ENCODE peak calls at places on chromosomes 11 and 22, in seven cellular contexts. One of them, this sample, is unnamed.

GRCh38 chr22:35376728-35377472 is 4.0 kb upstream of the HMOX1 start:
- DNase-seq in heart left ventricle: peak
- DNase-seq in right lobe of liver: peak
- DNase-seq in prostate gland: peak
- DNase-seq in uterus: peak
- DNase-seq in ovary: peak
- DNase-seq in H1: peak
- DNase-seq in this sample: peak

GRCh38 chr22:44882226-44882905 is 127.4 kb downstream of the PHF21B start:
- DNase-seq in right lobe of liver: peak
- DNase-seq in ovary: no peak
- DNase-seq in H1: no peak
- DNase-seq in prostate gland: no peak
- DNase-seq in heart left ventricle: no peak
- DNase-seq in uterus: no peak
- DNase-seq in this sample: no peak

GRCh38 chr11:120088056-120088455 is 49.9 kb downstream of the TRIM29 start:
- DNase-seq in heart left ventricle: no peak
- DNase-seq in right lobe of liver: no peak
- DNase-seq in prostate gland: no peak
- DNase-seq in ovary: no peak
- DNase-seq in uterus: no peak
- DNase-seq in H1: no peak
- DNase-seq in this sample: no peak

GRCh38 chr11:96322775-96323642 is 20.0 kb downstream of the MAML2 start:
- DNase-seq in H1: no peak
- DNase-seq in prostate gland: no peak
- DNase-seq in heart left ventricle: no peak
- DNase-seq in uterus: no peak
- DNase-seq in right lobe of liver: no peak
- DNase-seq in ovary: no peak
- DNase-seq in this sample: no peak

GRCh38 chr11:119872911-119873310 is 143.9 kb upstream of the NECTIN1 start:
- DNase-seq in prostate gland: no peak
- DNase-seq in right lobe of liver: no peak
- DNase-seq in H1: no peak
- DNase-seq in ovary: no peak
- DNase-seq in uterus: no peak
- DNase-seq in heart left ventricle: no peak
- DNase-seq in this sample: no peak

GRCh38 chr11:104043137-104043536 is 6.7 kb downstream of the DDI1 start:
- DNase-seq in prostate gland: no peak
- DNase-seq in H1: no peak
- DNase-seq in right lobe of liver: no peak
- DNase-seq in uterus: no peak
- DNase-seq in heart left ventricle: no peak
- DNase-seq in ovary: no peak
- DNase-seq in this sample: no peak

GRCh38 chr22:34688825-34689224 is 377.1 kb upstream of the ISX start:
- DNase-seq in uterus: no peak
- DNase-seq in prostate gland: no peak
- DNase-seq in right lobe of liver: no peak
- DNase-seq in heart left ventricle: no peak
- DNase-seq in H1: no peak
- DNase-seq in ovary: no peak
- DNase-seq in this sample: no peak

GRCh38 chr22:29830585-29830984 is 7.5 kb downstream of the ASCC2 start:
- DNase-seq in right lobe of liver: peak
- DNase-seq in ovary: no peak
- DNase-seq in uterus: no peak
- DNase-seq in prostate gland: no peak
- DNase-seq in heart left ventricle: peak
- DNase-seq in H1: no peak
- DNase-seq in this sample: no peak

GRCh38 chr22:20211997-20212753 is 55.9 kb downstream of the RTN4R start:
- DNase-seq in prostate gland: no peak
- DNase-seq in ovary: peak
- DNase-seq in uterus: no peak
- DNase-seq in right lobe of liver: peak
- DNase-seq in H1: no peak
- DNase-seq in heart left ventricle: peak
- DNase-seq in this sample: no peak

GRCh38 chr11:10550988-10551657 is 10.1 kb upstream of the RNF141 start:
- DNase-seq in uterus: no peak
- DNase-seq in H1: no peak
- DNase-seq in ovary: no peak
- DNase-seq in heart left ventricle: no peak
- DNase-seq in prostate gland: no peak
- DNase-seq in right lobe of liver: no peak
- DNase-seq in this sample: no peak

GRCh38 chr11:69456712-69457111 is 24.8 kb upstream of the LINC01488 start:
- DNase-seq in prostate gland: no peak
- DNase-seq in ovary: no peak
- DNase-seq in uterus: no peak
- DNase-seq in H1: no peak
- DNase-seq in heart left ventricle: no peak
- DNase-seq in right lobe of liver: peak
- DNase-seq in this sample: no peak

DNA sequence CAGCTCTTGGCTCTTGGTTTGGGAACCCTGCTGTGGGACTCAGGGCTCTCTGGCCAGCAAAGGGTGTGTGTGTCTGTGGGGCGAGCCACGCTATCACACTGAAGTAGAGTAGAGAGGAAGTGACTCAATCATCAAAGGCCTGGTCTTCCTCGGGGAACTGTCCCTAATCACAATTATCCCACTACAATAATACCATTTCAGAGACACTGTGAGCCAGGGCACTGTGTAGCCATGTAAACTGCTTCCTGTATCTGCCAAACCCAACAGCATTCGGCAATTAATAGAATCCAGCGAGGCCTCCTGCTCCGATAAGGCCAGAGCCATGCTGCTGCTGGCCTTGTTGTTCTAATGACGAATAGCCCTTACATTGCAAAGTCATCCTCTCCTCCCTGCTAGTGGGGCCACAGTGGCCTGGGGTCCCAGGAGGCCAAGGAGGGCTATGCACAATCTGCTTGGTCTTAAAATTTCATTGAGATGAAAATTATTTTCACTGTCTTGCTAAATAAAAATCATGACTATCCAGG is 49.8 kb upstream of the LMO2 start:
- DNase-seq in uterus: peak
- DNase-seq in prostate gland: no peak
- DNase-seq in H1: no peak
- DNase-seq in right lobe of liver: no peak
- DNase-seq in heart left ventricle: peak
- DNase-seq in ovary: no peak
- DNase-seq in this sample: peak
- TF ChIP-seq POLR2A in uterus: no peak
- TF ChIP-seq POLR2A in prostate gland: no peak
- TF ChIP-seq POLR2A in H1: no peak
- TF ChIP-seq POLR2A in right lobe of liver: no peak
- TF ChIP-seq POLR2A in heart left ventricle: no peak
- TF ChIP-seq POLR2A in ovary: no peak
- TF ChIP-seq POLR2A in this sample: peak

GRCh38 chr11:68314203-68314885 is 2.0 kb downstream of the LRP5 start:
- DNase-seq in right lobe of liver: no peak
- DNase-seq in ovary: peak
- DNase-seq in heart left ventricle: no peak
- DNase-seq in uterus: no peak
- DNase-seq in prostate gland: no peak
- DNase-seq in H1: no peak
- DNase-seq in this sample: no peak

GRCh38 chr11:68315581-68315920 is 3.2 kb downstream of the LRP5 start:
- DNase-seq in ovary: no peak
- DNase-seq in prostate gland: no peak
- DNase-seq in heart left ventricle: no peak
- DNase-seq in right lobe of liver: no peak
- DNase-seq in uterus: no peak
- DNase-seq in H1: no peak
- DNase-seq in this sample: no peak

GRCh38 chr11:68312780-68313573 is 586 bp downstream of the LRP5 start:
- DNase-seq in uterus: no peak
- DNase-seq in heart left ventricle: no peak
- DNase-seq in prostate gland: no peak
- DNase-seq in right lobe of liver: no peak
- DNase-seq in H1: no peak
- DNase-seq in ovary: peak
- DNase-seq in this sample: no peak

GRCh38 chr11:68313574-68314202 is 1.3 kb downstream of the LRP5 start:
- DNase-seq in ovary: peak
- DNase-seq in right lobe of liver: no peak
- DNase-seq in H1: no peak
- DNase-seq in heart left ventricle: no peak
- DNase-seq in prostate gland: no peak
- DNase-seq in uterus: no peak
- DNase-seq in this sample: no peak

DNA sequence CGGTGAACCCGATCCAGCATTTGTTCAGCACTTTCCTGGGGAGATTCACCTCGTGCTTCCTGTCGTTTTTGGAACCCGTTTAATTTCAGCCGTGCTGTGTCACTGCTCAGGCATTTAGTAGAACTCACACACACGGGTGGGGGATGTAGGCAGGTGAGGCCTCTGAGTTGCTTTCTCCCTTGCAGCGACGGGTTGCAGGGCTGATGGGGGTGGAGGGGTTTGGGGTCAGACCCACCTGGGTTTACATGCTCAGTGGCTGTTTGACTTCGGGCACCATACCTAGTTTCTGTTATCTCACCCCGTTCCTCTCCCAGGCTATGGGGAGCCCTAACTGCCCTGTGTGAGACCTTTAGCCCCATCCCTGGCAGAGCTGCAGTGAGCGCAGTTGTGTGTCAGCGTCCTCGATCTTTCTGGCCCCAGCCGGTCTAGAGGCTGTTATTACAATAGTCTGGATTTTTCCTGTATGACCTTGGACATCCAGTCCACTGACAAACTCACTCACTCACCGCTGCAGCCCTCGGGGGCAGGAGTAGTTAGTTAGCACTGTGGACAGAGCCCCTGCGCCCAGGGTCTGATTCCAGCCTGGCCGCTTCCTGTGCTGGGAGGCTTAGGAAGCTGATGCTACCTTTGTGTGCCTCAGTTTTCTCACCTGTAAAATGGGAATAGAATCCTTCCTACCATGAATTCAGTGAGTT is 2.6 kb downstream of the LRP5 start:
- DNase-seq in ovary: peak
- DNase-seq in prostate gland: no peak
- DNase-seq in heart left ventricle: no peak
- DNase-seq in right lobe of liver: peak
- DNase-seq in uterus: peak
- DNase-seq in H1: no peak
- DNase-seq in this sample: peak
- TF ChIP-seq POLR2A in ovary: no peak
- TF ChIP-seq POLR2A in prostate gland: no peak
- TF ChIP-seq POLR2A in heart left ventricle: no peak
- TF ChIP-seq POLR2A in right lobe of liver: peak
- TF ChIP-seq POLR2A in uterus: no peak
- TF ChIP-seq POLR2A in H1: no peak
- TF ChIP-seq POLR2A in this sample: no peak

DNA sequence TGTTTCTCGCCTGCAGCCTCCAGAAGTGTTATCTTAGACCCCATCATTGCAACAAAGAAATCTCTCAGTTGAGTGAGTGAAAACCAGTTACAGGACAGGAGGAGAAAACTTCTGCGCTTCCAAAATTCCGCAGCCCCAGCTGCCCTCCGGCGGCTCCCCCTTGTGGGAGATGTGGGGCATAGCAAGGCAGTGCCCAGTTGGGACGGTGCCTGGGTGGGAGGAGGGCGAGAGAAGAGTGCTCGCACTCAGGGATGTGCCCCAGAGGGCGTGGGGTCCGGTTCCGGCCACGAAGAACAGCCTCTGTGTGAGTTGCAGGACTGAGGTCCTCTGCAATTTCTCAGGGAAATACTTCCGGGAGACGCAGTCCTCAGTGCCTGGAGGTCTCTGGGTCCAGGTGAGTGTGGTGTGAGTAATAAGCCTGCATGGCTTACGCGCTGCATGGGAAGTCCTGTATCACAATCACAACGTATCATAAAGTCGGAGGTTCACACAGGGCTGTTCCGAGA is 87.0 kb upstream of the BLID start:
- DNase-seq in right lobe of liver: peak
- DNase-seq in prostate gland: peak
- DNase-seq in H1: peak
- DNase-seq in heart left ventricle: peak
- DNase-seq in uterus: peak
- DNase-seq in ovary: peak
- DNase-seq in this sample: peak
- TF ChIP-seq POLR2A in right lobe of liver: no peak
- TF ChIP-seq POLR2A in prostate gland: no peak
- TF ChIP-seq POLR2A in H1: no peak
- TF ChIP-seq POLR2A in heart left ventricle: no peak
- TF ChIP-seq POLR2A in uterus: no peak
- TF ChIP-seq POLR2A in ovary: no peak
- TF ChIP-seq POLR2A in this sample: no peak

GRCh38 chr11:6618117-6619020 is 853 bp downstream of the TPP1 start:
- DNase-seq in heart left ventricle: no peak
- DNase-seq in right lobe of liver: peak
- DNase-seq in H1: no peak
- DNase-seq in ovary: peak
- DNase-seq in prostate gland: peak
- DNase-seq in uterus: peak
- DNase-seq in this sample: peak

GRCh38 chr11:6621711-6622211 is 2.5 kb upstream of the TPP1 start:
- DNase-seq in heart left ventricle: no peak
- DNase-seq in ovary: peak
- DNase-seq in H1: no peak
- DNase-seq in uterus: peak
- DNase-seq in right lobe of liver: peak
- DNase-seq in prostate gland: no peak
- DNase-seq in this sample: no peak

GRCh38 chr11:6617315-6617781 is 1.9 kb downstream of the TPP1 start:
- DNase-seq in heart left ventricle: no peak
- DNase-seq in right lobe of liver: no peak
- DNase-seq in prostate gland: no peak
- DNase-seq in ovary: no peak
- DNase-seq in H1: no peak
- DNase-seq in uterus: peak
- DNase-seq in this sample: no peak

GRCh38 chr11:6616596-6617250 is 2.5 kb downstream of the TPP1 start:
- DNase-seq in heart left ventricle: no peak
- DNase-seq in uterus: peak
- DNase-seq in prostate gland: no peak
- DNase-seq in right lobe of liver: no peak
- DNase-seq in ovary: no peak
- DNase-seq in H1: no peak
- DNase-seq in this sample: no peak

DNA sequence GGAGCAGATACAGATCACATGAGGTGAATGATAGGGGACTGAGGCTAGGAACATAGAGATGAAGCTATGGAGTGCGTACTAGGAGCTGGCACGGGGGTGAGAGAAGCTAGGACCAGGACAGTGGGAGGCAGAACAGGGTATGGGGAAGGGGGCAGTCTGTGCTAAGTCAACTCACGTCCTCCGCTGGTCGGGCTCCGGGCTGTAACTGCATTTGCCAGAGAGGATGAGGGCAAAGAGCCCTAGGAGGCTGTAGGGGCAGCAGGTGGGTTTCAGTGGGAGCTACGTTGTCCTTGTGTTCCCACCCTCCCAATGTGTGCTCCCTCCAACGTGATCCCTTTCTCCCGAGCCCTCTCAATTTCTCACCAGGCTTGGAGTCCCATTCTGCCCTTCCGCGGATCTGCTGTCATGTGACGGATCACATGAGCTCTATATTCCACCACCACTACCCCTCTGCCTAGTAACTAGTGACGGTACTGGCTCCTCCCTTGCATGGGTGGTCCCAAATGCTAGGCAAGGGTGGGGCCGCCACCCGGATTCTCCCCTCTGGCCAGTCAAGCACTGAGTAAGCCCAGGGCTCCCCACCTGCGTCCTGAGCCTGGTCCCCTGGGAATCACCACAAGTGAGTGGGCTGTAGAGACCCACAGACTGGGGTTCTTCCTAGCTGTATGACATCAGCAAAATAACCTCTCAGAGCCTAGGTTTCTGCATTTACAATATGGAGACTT is at the start of gene TPP1:
- DNase-seq in heart left ventricle: peak
- DNase-seq in prostate gland: peak
- DNase-seq in right lobe of liver: peak
- DNase-seq in uterus: peak
- DNase-seq in ovary: peak
- DNase-seq in H1: no peak
- DNase-seq in this sample: peak
- TF ChIP-seq POLR2A in heart left ventricle: no peak
- TF ChIP-seq POLR2A in prostate gland: peak
- TF ChIP-seq POLR2A in right lobe of liver: peak
- TF ChIP-seq POLR2A in uterus: peak
- TF ChIP-seq POLR2A in ovary: peak
- TF ChIP-seq POLR2A in H1: peak
- TF ChIP-seq POLR2A in this sample: peak